ENCODE peak calls at places on chromosomes 6 and 20, in eight cellular contexts. A is hepatocyte; J is adipocyte; B is CD4-positive, alpha-beta memory T cell; F is lower lobe of right lung; H is NCI-H774; T is PC-3; S is neural crest cell. I is an unnamed sample.

GRCh38 chr6:37222125-37222967 is 35.2 kb upstream of the TBC1D22B start:
- DNase-seq in A (peak), J (peak), B (peak), F (peak), H (peak), T (peak), S (peak), I (peak)

GRCh38 chr20:38226553-38226952 is 34.0 kb downstream of the KIAA1755 start:
- DNase-seq in A (no peak), J (no peak), B (no peak), F (no peak), H (no peak), T (no peak), S (no peak), I (no peak)

GRCh38 chr6:90294989-90295853 is 1.4 kb downstream of the BACH2 start:
- DNase-seq in A (peak), J (peak), B (peak), F (peak), H (no peak), T (peak), S (peak), I (no peak)

GRCh38 chr6:25713802-25714201 is 40.7 kb upstream of the SLC17A4 start:
- DNase-seq in A (no peak), J (no peak), B (no peak), F (no peak), H (no peak), T (no peak), S (no peak), I (no peak)

GRCh38 chr20:38193586-38194105 is 28.6 kb upstream of the TGM2 start:
- DNase-seq in A (no peak), J (no peak), B (no peak), F (no peak), H (no peak), T (no peak), S (no peak), I (no peak)

GRCh38 chr6:106181664-106182418 is 95.7 kb downstream of the PRDM1 start:
- DNase-seq in A (no peak), J (peak), B (no peak), F (no peak), H (no peak), T (peak), S (no peak), I (no peak)

GRCh38 chr6:152863618-152864326 is 113.2 kb downstream of the VIP start:
- DNase-seq in A (peak), J (peak), B (peak), F (no peak), H (peak), T (peak), S (peak), I (no peak)

GRCh38 chr20:33477386-33478234 is 12.3 kb upstream of the CBFA2T2 start:
- DNase-seq in A (no peak), J (no peak), B (no peak), F (no peak), H (peak), T (no peak), S (no peak), I (no peak)

GRCh38 chr6:30877419-30878262 is 6.7 kb upstream of the DDR1 start:
- DNase-seq in A (peak), J (peak), B (peak), F (peak), H (peak), T (peak), S (peak), I (peak)

GRCh38 chr6:131937703-131938631 is 13.2 kb downstream of the CCN2 start:
- DNase-seq in A (no peak), J (peak), B (no peak), F (no peak), H (no peak), T (peak), S (no peak), I (no peak)

GRCh38 chr6:70221025-70221714 is 81.7 kb downstream of the COL9A1 start:
- DNase-seq in A (peak), J (peak), B (no peak), F (no peak), H (peak), T (peak), S (no peak), I (no peak)

GRCh38 chr20:51373713-51374481 is 168.6 kb downstream of the NFATC2 start:
- DNase-seq in A (peak), J (no peak), B (no peak), F (no peak), H (no peak), T (no peak), S (no peak), I (no peak)

GRCh38 chr6:35209081-35209480 is 4.7 kb upstream of the SCUBE3 start:
- DNase-seq in A (no peak), J (no peak), B (no peak), F (no peak), H (peak), T (no peak), S (no peak), I (no peak)

GRCh38 chr6:90354961-90355360 is 58.3 kb upstream of the BACH2 start:
- DNase-seq in A (no peak), J (no peak), B (no peak), F (no peak), H (no peak), T (no peak), S (no peak), I (no peak)

GRCh38 chr6:16345449-16346330 is 107.3 kb downstream of the GMPR start:
- DNase-seq in A (peak), J (peak), B (no peak), F (no peak), H (peak), T (peak), S (no peak), I (no peak)

GRCh38 chr20:38680492-38681118 is 43.7 kb upstream of the SLC32A1 start:
- DNase-seq in A (peak), J (peak), B (no peak), F (no peak), H (no peak), T (peak), S (peak), I (no peak)

GRCh38 chr20:58017970-58018530 is 210.4 kb downstream of the ANKRD60 start:
- DNase-seq in A (no peak), J (no peak), B (no peak), F (no peak), H (no peak), T (no peak), S (no peak), I (no peak)

GRCh38 chr6:98929498-98930060 is 18.2 kb downstream of the FBXL4 start:
- DNase-seq in A (no peak), J (no peak), B (no peak), F (no peak), H (no peak), T (no peak), S (no peak), I (no peak)

GRCh38 chr6:75275067-75275466 is 9.5 kb downstream of the TMEM30A start:
- DNase-seq in A (no peak), J (peak), B (no peak), F (no peak), H (no peak), T (peak), S (no peak), I (no peak)

GRCh38 chr6:168660400-168660945 is 219.5 kb downstream of the SMOC2 start:
- DNase-seq in A (no peak), J (no peak), B (no peak), F (no peak), H (no peak), T (no peak), S (no peak), I (peak)

GRCh38 chr6:87436435-87436834 is 28.7 kb downstream of the CFAP206 start:
- DNase-seq in A (peak), J (peak), B (peak), F (no peak), H (no peak), T (peak), S (peak), I (peak)

GRCh38 chr20:17570347-17571152 is 675 bp downstream of the DSTN start:
- DNase-seq in A (peak), J (peak), B (no peak), F (peak), H (peak), T (peak), S (peak), I (no peak)

GRCh38 chr20:25048519-25048952 is 9.4 kb downstream of the ACSS1 start:
- DNase-seq in A (no peak), J (no peak), B (no peak), F (peak), H (no peak), T (no peak), S (no peak), I (no peak)

GRCh38 chr6:3522561-3523287 is 65.9 kb upstream of the SLC22A23 start:
- DNase-seq in A (no peak), J (peak), B (no peak), F (no peak), H (no peak), T (peak), S (no peak), I (no peak)

GRCh38 chr6:38715016-38715809 is at the start of gene DNAH8:
- DNase-seq in A (no peak), J (peak), B (no peak), F (no peak), H (no peak), T (no peak), S (no peak), I (no peak)

GRCh38 chr6:75437451-75438185 is 56.0 kb downstream of the FILIP1 start:
- DNase-seq in A (no peak), J (peak), B (no peak), F (no peak), H (no peak), T (peak), S (no peak), I (no peak)

GRCh38 chr6:33313105-33313708 is 671 bp downstream of the TAPBP start:
- DNase-seq in A (peak), J (peak), B (peak), F (peak), H (peak), T (no peak), S (no peak), I (peak)

GRCh38 chr6:61192610-61193009 is 1093.4 kb downstream of the KHDRBS2 start:
- DNase-seq in A (no peak), J (no peak), B (peak), F (no peak), H (no peak), T (no peak), S (no peak), I (no peak)

GRCh38 chr20:53918949-53919361 is 151.4 kb downstream of the BCAS1 start:
- DNase-seq in A (no peak), J (no peak), B (no peak), F (no peak), H (no peak), T (no peak), S (peak), I (peak)

GRCh38 chr20:17417221-17417620 is 114.0 kb downstream of the BFSP1 start:
- DNase-seq in A (no peak), J (no peak), B (no peak), F (no peak), H (no peak), T (no peak), S (no peak), I (no peak)

GRCh38 chr6:13814938-13815575 is 700 bp upstream of the MCUR1 start:
- DNase-seq in A (no peak), J (no peak), B (no peak), F (no peak), H (no peak), T (peak), S (no peak), I (no peak)

GRCh38 chr6:163620101-163620500 is 205.6 kb downstream of the QKI start:
- DNase-seq in A (no peak), J (no peak), B (no peak), F (no peak), H (no peak), T (no peak), S (no peak), I (no peak)

GRCh38 chr20:25750765-25751696 is 54.4 kb upstream of the ZNF337 start:
- DNase-seq in A (no peak), J (peak), B (peak), F (peak), H (no peak), T (peak), S (no peak), I (no peak)

GRCh38 chr6:143555071-143555492 is 43.6 kb upstream of the FUCA2 start:
- DNase-seq in A (no peak), J (no peak), B (no peak), F (no peak), H (no peak), T (no peak), S (no peak), I (no peak)

GRCh38 chr20:44186674-44187053 is 324 bp downstream of the JPH2 start:
- DNase-seq in A (peak), J (peak), B (no peak), F (no peak), H (no peak), T (no peak), S (no peak), I (no peak)

GRCh38 chr6:31888281-31889258 is 8.9 kb downstream of the EHMT2 start:
- DNase-seq in A (peak), J (peak), B (peak), F (no peak), H (no peak), T (peak), S (peak), I (no peak)